ENCODE peak calls at places on chromosomes 6 and 20, in ten cellular contexts. One of them, this sample, is unnamed.

GRCh38 chr6:118776607-118777549 is 117.1 kb upstream of the ASF1A start:
- DNase-seq in AG04449: peak; percentile 33
- DNase-seq in IMR-90: peak; percentile 79
- DNase-seq in uterus: peak; percentile 54
- DNase-seq in brain microvascular endothelial cell: peak; percentile 85
- DNase-seq in body of pancreas: peak; percentile 83
- DNase-seq in AG09309: peak; percentile 53
- DNase-seq in astrocyte: peak; percentile 90
- DNase-seq in left lung: peak; percentile 40
- DNase-seq in K562: peak; percentile 74
- DNase-seq in this sample: peak; percentile 23

GRCh38 chr6:138063726-138064125 is 43.5 kb downstream of the PERP start:
- DNase-seq in AG04449: no peak
- DNase-seq in IMR-90: no peak
- DNase-seq in uterus: no peak
- DNase-seq in brain microvascular endothelial cell: no peak
- DNase-seq in body of pancreas: no peak
- DNase-seq in AG09309: no peak
- DNase-seq in astrocyte: no peak
- DNase-seq in left lung: no peak
- DNase-seq in K562: no peak
- DNase-seq in this sample: no peak

GRCh38 chr20:17878912-17879602 is 89.5 kb downstream of the SNX5 start:
- DNase-seq in AG04449: no peak
- DNase-seq in IMR-90: no peak
- DNase-seq in uterus: no peak
- DNase-seq in brain microvascular endothelial cell: no peak
- DNase-seq in body of pancreas: no peak
- DNase-seq in AG09309: no peak
- DNase-seq in astrocyte: no peak
- DNase-seq in left lung: no peak
- DNase-seq in K562: no peak
- DNase-seq in this sample: no peak

GRCh38 chr20:35088231-35088794 is 4.3 kb downstream of the TRPC4AP start:
- DNase-seq in AG04449: no peak
- DNase-seq in IMR-90: peak; percentile 33
- DNase-seq in uterus: no peak
- DNase-seq in brain microvascular endothelial cell: no peak
- DNase-seq in body of pancreas: no peak
- DNase-seq in AG09309: no peak
- DNase-seq in astrocyte: no peak
- DNase-seq in left lung: no peak
- DNase-seq in K562: no peak
- DNase-seq in this sample: no peak

GRCh38 chr6:160398674-160399271 is 50.6 kb downstream of the SLC22A3 start:
- DNase-seq in AG04449: no peak
- DNase-seq in IMR-90: no peak
- DNase-seq in uterus: no peak
- DNase-seq in brain microvascular endothelial cell: peak; percentile 23
- DNase-seq in body of pancreas: no peak
- DNase-seq in AG09309: no peak
- DNase-seq in astrocyte: peak; percentile 21
- DNase-seq in left lung: no peak
- DNase-seq in K562: no peak
- DNase-seq in this sample: no peak

GRCh38 chr6:106128981-106129761 is 43.0 kb downstream of the PRDM1 start:
- DNase-seq in AG04449: peak; percentile 59
- DNase-seq in IMR-90: peak; percentile 84
- DNase-seq in uterus: no peak
- DNase-seq in brain microvascular endothelial cell: peak; percentile 50
- DNase-seq in body of pancreas: no peak
- DNase-seq in AG09309: peak; percentile 98
- DNase-seq in astrocyte: peak; percentile 95
- DNase-seq in left lung: no peak
- DNase-seq in K562: no peak
- DNase-seq in this sample: no peak

GRCh38 chr6:50128420-50129005 is 78.8 kb upstream of the DEFB112 start:
- DNase-seq in AG04449: no peak
- DNase-seq in IMR-90: peak; percentile 24
- DNase-seq in uterus: no peak
- DNase-seq in brain microvascular endothelial cell: no peak
- DNase-seq in body of pancreas: no peak
- DNase-seq in AG09309: no peak
- DNase-seq in astrocyte: no peak
- DNase-seq in left lung: no peak
- DNase-seq in K562: peak; percentile 23
- DNase-seq in this sample: no peak

GRCh38 chr6:70456725-70457124 is 43.4 kb downstream of the FAM135A start:
- DNase-seq in AG04449: no peak
- DNase-seq in IMR-90: no peak
- DNase-seq in uterus: no peak
- DNase-seq in brain microvascular endothelial cell: no peak
- DNase-seq in body of pancreas: no peak
- DNase-seq in AG09309: no peak
- DNase-seq in astrocyte: no peak
- DNase-seq in left lung: no peak
- DNase-seq in K562: no peak
- DNase-seq in this sample: no peak

GRCh38 chr6:163940705-163941470 is 526.4 kb downstream of the QKI start:
- DNase-seq in AG04449: no peak
- DNase-seq in IMR-90: no peak
- DNase-seq in uterus: no peak
- DNase-seq in brain microvascular endothelial cell: no peak
- DNase-seq in body of pancreas: no peak
- DNase-seq in AG09309: no peak
- DNase-seq in astrocyte: peak; percentile 26
- DNase-seq in left lung: no peak
- DNase-seq in K562: peak; percentile 14
- DNase-seq in this sample: no peak

GRCh38 chr6:30061766-30062458 is 847 bp downstream of the POLR1H start:
- DNase-seq in AG04449: no peak
- DNase-seq in IMR-90: peak; percentile 17
- DNase-seq in uterus: peak; percentile 16
- DNase-seq in brain microvascular endothelial cell: no peak
- DNase-seq in body of pancreas: peak; percentile 27
- DNase-seq in AG09309: no peak
- DNase-seq in astrocyte: peak; percentile 26
- DNase-seq in left lung: no peak
- DNase-seq in K562: peak; percentile 60
- DNase-seq in this sample: no peak

GRCh38 chr20:50409495-50409894 is 100.7 kb upstream of the PTPN1 start:
- DNase-seq in AG04449: no peak
- DNase-seq in IMR-90: no peak
- DNase-seq in uterus: peak; percentile 69
- DNase-seq in brain microvascular endothelial cell: no peak
- DNase-seq in body of pancreas: peak; percentile 58
- DNase-seq in AG09309: no peak
- DNase-seq in astrocyte: no peak
- DNase-seq in left lung: no peak
- DNase-seq in K562: no peak
- DNase-seq in this sample: no peak

GRCh38 chr20:1734269-1734858 is 76.8 kb upstream of the SIRPG start:
- DNase-seq in AG04449: no peak
- DNase-seq in IMR-90: no peak
- DNase-seq in uterus: no peak
- DNase-seq in brain microvascular endothelial cell: peak; percentile 4
- DNase-seq in body of pancreas: no peak
- DNase-seq in AG09309: no peak
- DNase-seq in astrocyte: no peak
- DNase-seq in left lung: no peak
- DNase-seq in K562: peak; percentile 2
- DNase-seq in this sample: no peak

GRCh38 chr20:3889489-3890409 is 562 bp downstream of the PANK2 start:
- DNase-seq in AG04449: no peak
- DNase-seq in IMR-90: no peak
- DNase-seq in uterus: peak; percentile 43
- DNase-seq in brain microvascular endothelial cell: no peak
- DNase-seq in body of pancreas: peak; percentile 37
- DNase-seq in AG09309: no peak
- DNase-seq in astrocyte: no peak
- DNase-seq in left lung: peak; percentile 57
- DNase-seq in K562: peak; percentile 69
- DNase-seq in this sample: no peak
- TF ChIP-seq CTCF in AG04449: no peak
- TF ChIP-seq CTCF in IMR-90: no peak
- TF ChIP-seq CTCF in uterus: no peak
- TF ChIP-seq CTCF in brain microvascular endothelial cell: no peak
- TF ChIP-seq CTCF in body of pancreas: no peak
- TF ChIP-seq CTCF in AG09309: no peak
- TF ChIP-seq CTCF in astrocyte: no peak
- TF ChIP-seq CTCF in left lung: no peak
- TF ChIP-seq CTCF in K562: no peak
- TF ChIP-seq CTCF in this sample: no peak

DNA sequence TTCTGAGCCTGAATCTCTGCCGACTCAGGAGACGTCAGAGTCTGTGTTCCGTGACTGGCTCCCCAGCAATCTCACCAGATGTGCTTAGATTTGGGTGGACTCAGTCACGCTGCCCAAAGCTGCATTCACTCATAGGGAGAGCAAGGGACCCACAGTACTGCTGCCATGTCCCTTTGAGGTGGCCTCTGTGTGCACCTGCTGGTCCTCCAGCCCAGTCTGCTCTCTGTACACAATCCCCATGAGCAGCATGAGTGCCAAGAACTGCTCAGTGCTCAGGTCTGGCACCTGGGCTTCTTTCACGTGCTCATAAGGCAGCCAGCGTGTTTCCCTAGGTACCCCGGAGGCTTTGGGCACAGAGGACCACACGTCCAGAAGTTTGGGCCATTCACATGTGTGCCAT is 44.1 kb upstream of the TIAM2 start:
- DNase-seq in AG04449: no peak
- DNase-seq in IMR-90: no peak
- DNase-seq in uterus: no peak
- DNase-seq in brain microvascular endothelial cell: no peak
- DNase-seq in body of pancreas: no peak
- DNase-seq in AG09309: no peak
- DNase-seq in astrocyte: no peak
- DNase-seq in left lung: no peak
- DNase-seq in K562: no peak
- DNase-seq in this sample: no peak
- H3K4me3 ChIP-seq in AG04449: no peak overlapping the region
- H3K4me3 ChIP-seq in IMR-90: no peak overlapping the region
- H3K4me3 ChIP-seq in uterus: no peak overlapping the region
- H3K4me3 ChIP-seq in brain microvascular endothelial cell: no peak overlapping the region
- H3K4me3 ChIP-seq in body of pancreas: no peak overlapping the region
- H3K4me3 ChIP-seq in AG09309: no peak overlapping the region
- H3K4me3 ChIP-seq in astrocyte: no peak overlapping the region
- H3K4me3 ChIP-seq in left lung: no peak overlapping the region
- H3K4me3 ChIP-seq in K562: no peak overlapping the region
- H3K4me3 ChIP-seq in this sample: no peak overlapping the region

GRCh38 chr6:148251891-148252290 is 90.7 kb upstream of the SASH1 start:
- DNase-seq in AG04449: peak; percentile 87
- DNase-seq in IMR-90: peak; percentile 48
- DNase-seq in uterus: no peak
- DNase-seq in brain microvascular endothelial cell: no peak
- DNase-seq in body of pancreas: no peak
- DNase-seq in AG09309: no peak
- DNase-seq in astrocyte: no peak
- DNase-seq in left lung: no peak
- DNase-seq in K562: no peak
- DNase-seq in this sample: no peak

GRCh38 chr6:148247386-148248063 is 95.1 kb upstream of the SASH1 start:
- DNase-seq in AG04449: no peak
- DNase-seq in IMR-90: no peak
- DNase-seq in uterus: no peak
- DNase-seq in brain microvascular endothelial cell: no peak
- DNase-seq in body of pancreas: no peak
- DNase-seq in AG09309: no peak
- DNase-seq in astrocyte: no peak
- DNase-seq in left lung: no peak
- DNase-seq in K562: no peak
- DNase-seq in this sample: no peak

GRCh38 chr6:148249160-148249559 is 93.5 kb upstream of the SASH1 start:
- DNase-seq in AG04449: no peak
- DNase-seq in IMR-90: no peak
- DNase-seq in uterus: no peak
- DNase-seq in brain microvascular endothelial cell: no peak
- DNase-seq in body of pancreas: peak; percentile 37
- DNase-seq in AG09309: no peak
- DNase-seq in astrocyte: no peak
- DNase-seq in left lung: no peak
- DNase-seq in K562: no peak
- DNase-seq in this sample: no peak

DNA sequence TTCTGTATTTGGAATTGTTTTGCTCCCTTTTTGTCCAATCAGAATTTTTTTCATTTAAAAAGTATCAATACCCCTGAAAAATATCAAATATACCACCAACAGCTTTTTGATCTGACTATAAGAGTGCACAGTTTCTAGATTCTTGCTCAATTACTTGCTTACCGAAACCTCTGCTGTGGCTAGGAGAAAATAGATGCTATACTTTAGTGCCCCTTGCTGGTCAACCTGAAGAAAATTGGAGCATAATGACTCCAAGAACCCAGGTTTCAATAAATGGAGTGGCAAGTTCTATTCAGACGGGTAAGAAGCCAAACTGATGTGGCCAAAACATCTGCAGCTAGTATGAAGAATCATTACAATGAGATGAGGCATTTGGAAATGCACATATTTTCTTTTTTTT is 91.4 kb upstream of the SASH1 start:
- DNase-seq in AG04449: peak; percentile 47
- DNase-seq in IMR-90: peak; percentile 80
- DNase-seq in uterus: no peak
- DNase-seq in brain microvascular endothelial cell: peak; percentile 41
- DNase-seq in body of pancreas: peak; percentile 15
- DNase-seq in AG09309: no peak
- DNase-seq in astrocyte: peak; percentile 59
- DNase-seq in left lung: no peak
- DNase-seq in K562: peak; percentile 29
- DNase-seq in this sample: no peak
- TF ChIP-seq CTCF in AG04449: peak; percentile 31
- TF ChIP-seq CTCF in IMR-90: peak; percentile 62
- TF ChIP-seq CTCF in uterus: peak; percentile 44
- TF ChIP-seq CTCF in brain microvascular endothelial cell: peak; percentile 53
- TF ChIP-seq CTCF in body of pancreas: peak; percentile 62
- TF ChIP-seq CTCF in AG09309: peak; percentile 61
- TF ChIP-seq CTCF in astrocyte: peak; percentile 34
- TF ChIP-seq CTCF in left lung: no peak
- TF ChIP-seq CTCF in K562: peak; percentile 15
- TF ChIP-seq CTCF in this sample: peak; percentile 24

DNA sequence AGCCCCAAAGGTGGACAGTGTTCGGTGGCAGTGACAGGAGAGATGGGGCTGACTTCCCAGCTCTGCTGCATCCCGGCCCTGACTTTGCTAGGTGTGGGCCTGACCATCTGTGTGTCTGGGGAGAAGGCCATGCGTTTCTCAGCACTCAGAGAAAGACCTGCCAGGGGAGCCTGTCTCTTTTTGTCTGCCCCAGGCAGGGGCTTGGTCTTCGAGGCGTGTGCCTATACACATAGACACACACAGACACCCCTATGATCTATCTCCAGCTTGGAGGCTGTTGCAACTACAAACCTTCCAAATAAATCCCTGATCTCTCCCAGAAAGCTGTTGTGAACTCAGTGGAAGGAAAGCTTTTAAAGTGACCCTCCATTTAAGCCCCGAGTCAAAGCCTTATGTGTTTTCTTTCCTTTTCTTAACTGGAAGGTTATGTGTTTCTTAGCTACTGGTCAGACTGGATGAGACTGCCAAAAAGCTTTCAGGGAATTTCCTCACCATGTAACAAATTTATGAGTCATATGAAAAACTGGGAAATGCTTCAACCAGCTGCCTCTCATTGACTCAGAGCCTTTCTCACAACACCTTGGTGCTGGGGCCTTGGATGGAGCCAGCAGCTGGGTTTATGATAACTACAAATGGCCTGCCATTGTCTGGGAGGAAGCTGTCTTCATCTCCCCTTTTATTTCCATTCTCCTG is 102.6 kb downstream of the CDC5L start:
- DNase-seq in AG04449: peak; percentile 88
- DNase-seq in IMR-90: peak; percentile 99
- DNase-seq in uterus: peak; percentile 74
- DNase-seq in brain microvascular endothelial cell: peak; percentile 92
- DNase-seq in body of pancreas: peak; percentile 71
- DNase-seq in AG09309: peak; percentile 94
- DNase-seq in astrocyte: peak; percentile 99
- DNase-seq in left lung: no peak
- DNase-seq in K562: no peak
- DNase-seq in this sample: peak; percentile 95
- H3K4me3 ChIP-seq in AG04449: peak overlapping the region; percentile 27
- H3K4me3 ChIP-seq in IMR-90: peak overlapping the region; percentile 9
- H3K4me3 ChIP-seq in uterus: no peak overlapping the region
- H3K4me3 ChIP-seq in brain microvascular endothelial cell: no peak overlapping the region
- H3K4me3 ChIP-seq in body of pancreas: no peak overlapping the region
- H3K4me3 ChIP-seq in AG09309: no peak overlapping the region
- H3K4me3 ChIP-seq in astrocyte: peak overlapping the region; percentile 4
- H3K4me3 ChIP-seq in left lung: no peak overlapping the region
- H3K4me3 ChIP-seq in K562: no peak overlapping the region
- H3K4me3 ChIP-seq in this sample: no peak overlapping the region